ENCODE peak calls at places on chromosomes 5 and 9, in five cellular contexts. D is upper lobe of left lung, R is A673, U is WERI-Rb-1, V is tibial nerve. T is an unnamed sample.

GRCh38 chr5:59790399-59791130 is 103.0 kb downstream of the PDE4D start:
- DNase-seq in D (no peak), R (peak; percentile 24), U (no peak), V (no peak), T (no peak)

GRCh38 chr9:4269872-4270271 is 30.0 kb downstream of the GLIS3 start:
- DNase-seq in D (no peak), R (no peak), U (no peak), V (no peak), T (no peak)

GRCh38 chr9:124259273-124260078 is 1.7 kb downstream of the NEK6 start:
- DNase-seq in D (peak; percentile 81), R (peak; percentile 81), U (no peak), V (peak; percentile 58), T (no peak)

GRCh38 chr5:139642891-139643871 is 5.0 kb upstream of the CXXC5 start:
- DNase-seq in D (peak; percentile 74), R (no peak), U (no peak), V (no peak), T (no peak)

GRCh38 chr9:110671849-110672248 is 3.3 kb downstream of the MUSK start:
- DNase-seq in D (no peak), R (no peak), U (no peak), V (no peak), T (no peak)

GRCh38 chr5:123283031-123283430 is 140.2 kb downstream of the CEP120 start:
- DNase-seq in D (no peak), R (no peak), U (no peak), V (no peak), T (no peak)

GRCh38 chr5:103693485-103693884 is 130.9 kb upstream of the NUDT12 start:
- DNase-seq in D (no peak), R (no peak), U (no peak), V (no peak), T (no peak)

GRCh38 chr9:136016221-136016881 is 55.2 kb upstream of the UBAC1 start:
- DNase-seq in D (peak; percentile 18), R (no peak), U (no peak), V (no peak), T (no peak)

GRCh38 chr5:6550628-6551027 is 82.2 kb downstream of the NSUN2 start:
- DNase-seq in D (no peak), R (no peak), U (no peak), V (no peak), T (no peak)

GRCh38 chr5:148687427-148687826 is 33.1 kb upstream of the HTR4 start:
- DNase-seq in D (no peak), R (peak; percentile 56), U (peak; percentile 41), V (no peak), T (no peak)

GRCh38 chr9:93459432-93459847 is 6.1 kb upstream of the FAM120AOS start:
- DNase-seq in D (no peak), R (no peak), U (no peak), V (no peak), T (no peak)

GRCh38 chr5:181215997-181216982 is 6.8 kb upstream of the TRIM41 start:
- DNase-seq in D (no peak), R (peak; percentile 60), U (no peak), V (no peak), T (no peak)

GRCh38 chr9:127341152-127341551 is 55.8 kb upstream of the SLC2A8 start:
- DNase-seq in D (no peak), R (no peak), U (no peak), V (no peak), T (no peak)

GRCh38 chr5:149018909-149019443 is 43.9 kb downstream of the SH3TC2 start:
- DNase-seq in D (no peak), R (peak; percentile 85), U (no peak), V (no peak), T (no peak)

GRCh38 chr5:116652196-116652729 is 77.6 kb upstream of the SEMA6A start:
- DNase-seq in D (no peak), R (peak; percentile 97), U (no peak), V (peak; percentile 76), T (no peak)

GRCh38 chr5:146799235-146800015 is 79.1 kb downstream of the PPP2R2B start:
- DNase-seq in D (no peak), R (no peak), U (no peak), V (no peak), T (no peak)

GRCh38 chr5:73088026-73088425 is 32.3 kb upstream of the TMEM171 start:
- DNase-seq in D (no peak), R (no peak), U (no peak), V (no peak), T (no peak)

GRCh38 chr5:2168601-2169416 is 286.1 kb upstream of the IRX4 start:
- DNase-seq in D (no peak), R (no peak), U (no peak), V (no peak), T (no peak)

GRCh38 chr9:100466171-100466827 is 6.7 kb upstream of the TMEFF1 start:
- DNase-seq in D (no peak), R (no peak), U (no peak), V (no peak), T (no peak)

GRCh38 chr5:167633931-167634341 is 657.5 kb upstream of the WWC1 start:
- DNase-seq in D (no peak), R (no peak), U (no peak), V (no peak), T (no peak)

GRCh38 chr9:90956026-90956810 is 154.6 kb downstream of the SYK start:
- DNase-seq in D (peak; percentile 36), R (no peak), U (no peak), V (no peak), T (no peak)

GRCh38 chr9:2824564-2824963 is 19.3 kb downstream of the PUM3 start:
- DNase-seq in D (peak; percentile 39), R (peak; percentile 34), U (peak; percentile 27), V (no peak), T (no peak)

GRCh38 chr5:55923177-55923872 is 71.4 kb downstream of the IL6ST start:
- DNase-seq in D (peak; percentile 29), R (peak; percentile 65), U (no peak), V (no peak), T (no peak)

GRCh38 chr5:59813761-59814562 is 79.6 kb downstream of the PDE4D start:
- DNase-seq in D (no peak), R (peak; percentile 72), U (peak; percentile 58), V (no peak), T (no peak)

GRCh38 chr9:135490980-135491444 is 9.5 kb upstream of the MRPS2 start:
- DNase-seq in D (no peak), R (no peak), U (no peak), V (no peak), T (no peak)

GRCh38 chr5:142242272-142242671 is 82.5 kb downstream of the SPRY4 start:
- DNase-seq in D (no peak), R (no peak), U (no peak), V (no peak), T (no peak)

GRCh38 chr5:90386099-90386710 is 23.4 kb downstream of the CETN3 start:
- DNase-seq in D (no peak), R (peak; percentile 50), U (no peak), V (no peak), T (no peak)

GRCh38 chr5:164352695-164353094 is 847.3 kb downstream of the MAT2B start:
- DNase-seq in D (no peak), R (no peak), U (no peak), V (no peak), T (no peak)

GRCh38 chr5:132115375-132115774 is 41.8 kb downstream of the CSF2 start:
- DNase-seq in D (no peak), R (no peak), U (no peak), V (no peak), T (no peak)

GRCh38 chr9:130484362-130485072 is 39.8 kb downstream of the ASS1 start:
- DNase-seq in D (no peak), R (no peak), U (no peak), V (no peak), T (no peak)

GRCh38 chr9:61673247-61673646 is 483.4 kb downstream of the SPATA31A7 start:
- DNase-seq in D (no peak), R (no peak), U (no peak), V (no peak), T (peak; percentile 36)
- H3K9me3 ChIP-seq in D (no peaks in the 10 kb centered on the region), R (peaks cover 5% of the 10 kb centered on the region), U (no peaks in the 10 kb centered on the region), V (no peaks in the 10 kb centered on the region), T (no peaks in the 10 kb centered on the region)

GRCh38 chr9:37921546-37922300 is 17.8 kb upstream of the SLC25A51 start:
- DNase-seq in D (peak; percentile 75), R (no peak), U (no peak), V (no peak), T (no peak)
- TF ChIP-seq CTCF in D (peak; percentile 15), R (no peak), U (no peak), V (no peak), T (no peak)

DNA sequence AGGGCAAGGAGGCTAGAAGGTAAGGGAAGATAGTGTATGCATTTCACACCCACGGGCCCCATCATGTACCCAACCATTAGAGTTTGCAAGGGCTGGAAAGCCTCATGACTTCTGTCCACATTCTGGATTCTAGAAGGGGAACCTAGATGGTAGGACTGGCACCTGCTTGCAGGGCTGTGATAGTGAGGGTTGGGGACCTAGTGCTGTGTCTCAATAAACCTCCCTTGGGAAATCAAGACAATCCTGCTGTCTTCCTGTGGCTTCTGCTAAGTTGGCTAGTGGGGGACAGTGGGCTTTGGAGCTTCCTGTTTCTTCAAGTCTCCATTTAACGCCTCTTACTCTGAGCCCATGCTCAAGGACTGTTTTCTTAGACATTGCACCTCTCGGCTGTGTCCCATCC is 43.6 kb upstream of the SYNPO start:
- DNase-seq in D (no peak), R (peak; percentile 41), U (no peak), V (no peak), T (no peak)
- H3K27ac ChIP-seq in D (no peak overlapping the region), R (peak overlapping the region; percentile 8), U (no peak overlapping the region), V (no peak overlapping the region), T (no peak overlapping the region)

GRCh38 chr5:140875085-140876065 is at the start of gene PCDHA12:
- DNase-seq in D (peak; percentile 22), R (peak; percentile 81), U (peak; percentile 47), V (no peak), T (no peak)

GRCh38 chr5:140870221-140871201 is 1.8 kb downstream of the PCDHA11 start:
- DNase-seq in D (no peak), R (no peak), U (no peak), V (no peak), T (no peak)

GRCh38 chr5:140868721-140869554 is at the start of gene PCDHA11:
- DNase-seq in D (no peak), R (peak; percentile 85), U (peak; percentile 43), V (no peak), T (no peak)

DNA sequence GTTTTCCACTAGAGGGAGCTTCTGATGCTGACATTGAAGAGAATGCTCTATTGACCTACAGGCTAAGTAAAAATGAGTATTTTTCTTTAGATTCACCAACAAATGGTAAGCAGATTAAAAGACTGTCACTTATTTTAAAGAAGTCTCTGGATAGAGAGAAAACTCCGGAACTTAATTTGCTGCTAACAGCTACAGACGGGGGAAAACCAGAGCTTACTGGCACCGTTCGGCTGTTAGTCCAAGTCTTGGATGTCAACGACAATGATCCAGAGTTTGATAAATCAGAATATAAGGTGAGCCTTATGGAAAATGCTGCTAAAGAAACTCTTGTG is 764 bp downstream of the PCDHA11 start:
- DNase-seq in D (no peak), R (no peak), U (no peak), V (no peak), T (no peak)
- H3K9me3 ChIP-seq in D (peaks cover 32% of the 10 kb centered on the region), R (no peaks in the 10 kb centered on the region), U (peaks cover 3% of the 10 kb centered on the region), V (no peaks in the 10 kb centered on the region), T (no peaks in the 10 kb centered on the region)